ENCODE peak calls at places on chromosome 10, in five cellular contexts. T, E, Q, F and D are unnamed samples.

GRCh38 chr10:79311581-79312407 is 35.5 kb upstream of the PPIF start:
- DNase-seq in F (no peak), Q (no peak), E (no peak), T (no peak), D (no peak)

GRCh38 chr10:68543004-68543918 is 15.9 kb upstream of the SLC25A16 start:
- DNase-seq in T (no peak), Q (no peak), F (peak), E (no peak), D (no peak)

GRCh38 chr10:19629559-19629958 is 186.7 kb upstream of the PLXDC2 start:
- DNase-seq in F (no peak), E (no peak), Q (no peak), T (no peak), D (no peak)

GRCh38 chr10:107144490-107144889 is 20.0 kb downstream of the SORCS1 start:
- DNase-seq in F (no peak), Q (no peak), T (no peak), E (no peak), D (no peak)

GRCh38 chr10:117460846-117461765 is 81.4 kb upstream of the EMX2 start:
- DNase-seq in T (no peak), Q (no peak), F (no peak), E (no peak), D (no peak)

GRCh38 chr10:79053081-79053434 is 15.7 kb upstream of the ZMIZ1 start:
- DNase-seq in F (no peak), Q (no peak), T (no peak), E (no peak), D (no peak)

GRCh38 chr10:112880633-112881530 is 69.2 kb upstream of the TCF7L2 start:
- DNase-seq in T (no peak), F (no peak), Q (no peak), E (no peak), D (no peak)

GRCh38 chr10:33066558-33067236 is 108.7 kb upstream of the ITGB1 start:
- DNase-seq in E (no peak), T (no peak), Q (no peak), F (no peak), D (no peak)

GRCh38 chr10:123512881-123513822 is 153.0 kb upstream of the GPR26 start:
- DNase-seq in E (no peak), F (no peak), T (no peak), Q (no peak), D (no peak)

GRCh38 chr10:8346861-8347260 is 292.4 kb downstream of the GATA3 start:
- DNase-seq in E (no peak), T (no peak), F (no peak), Q (no peak), D (no peak)

GRCh38 chr10:104317195-104318095 is 20.8 kb downstream of the ITPRIP start:
- DNase-seq in T (no peak), E (no peak), Q (no peak), F (no peak), D (no peak)

GRCh38 chr10:21363087-21363752 is 162.3 kb downstream of the SKIDA1 start:
- DNase-seq in F (peak), T (no peak), E (no peak), Q (no peak), D (no peak)

GRCh38 chr10:61730671-61731070 is 67.9 kb downstream of the CABCOCO1 start:
- DNase-seq in F (no peak), Q (no peak), T (no peak), E (no peak), D (no peak)

GRCh38 chr10:87864497-87865059 is 1.2 kb downstream of the PTEN start:
- DNase-seq in E (no peak), T (no peak), Q (no peak), F (no peak), D (no peak)

GRCh38 chr10:122648599-122649428 is 50.8 kb downstream of the C10orf120 start:
- DNase-seq in Q (no peak), E (no peak), T (peak), F (peak), D (peak)

GRCh38 chr10:106535304-106535964 is 629.1 kb downstream of the SORCS1 start:
- DNase-seq in E (no peak), F (no peak), Q (no peak), T (no peak), D (no peak)

GRCh38 chr10:60607409-60607808 is 170.9 kb upstream of the CDK1 start:
- DNase-seq in F (no peak), E (no peak), Q (no peak), T (no peak), D (no peak)

GRCh38 chr10:16673443-16673842 is 143.8 kb downstream of the RSU1 start:
- DNase-seq in F (no peak), E (no peak), Q (no peak), T (no peak), D (no peak)

GRCh38 chr10:123165445-123166072 is 11.4 kb downstream of the BUB3 start:
- DNase-seq in Q (no peak), T (no peak), E (no peak), F (no peak), D (no peak)

GRCh38 chr10:49323171-49323895 is 24.4 kb downstream of the C10orf71 start:
- DNase-seq in T (no peak), Q (no peak), F (no peak), E (no peak), D (no peak)

GRCh38 chr10:92517034-92517655 is 56.7 kb downstream of the IDE start:
- DNase-seq in Q (peak), E (peak), F (peak), T (no peak), D (peak)
- TF ChIP-seq TAF1 in Q (no peak), E (no peak), F (no peak), T (no peak), D (no peak)

DNA sequence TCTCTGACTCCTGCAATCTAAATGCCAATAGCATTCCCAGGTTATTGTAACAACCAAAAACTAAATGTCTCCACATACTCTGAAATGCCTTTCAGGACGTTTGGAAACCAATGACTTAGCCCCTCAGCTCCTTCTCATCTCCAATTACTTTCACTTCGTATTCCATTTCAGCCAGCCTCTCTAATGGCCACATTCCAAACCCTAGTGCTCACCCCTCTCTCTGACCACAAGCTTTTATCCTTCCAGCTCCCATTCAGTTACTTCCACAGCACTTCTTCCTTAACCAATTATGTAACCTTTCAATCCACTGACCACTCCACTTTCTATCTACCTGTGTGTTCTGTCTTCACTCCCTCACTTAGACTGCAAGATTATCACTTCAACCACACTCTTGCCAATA is 4.3 kb downstream of the NOC3L start:
- DNase-seq in E (no peak), F (peak), T (peak), Q (no peak), D (no peak)
- TF ChIP-seq TAF1 in E (no peak), F (no peak), T (no peak), Q (no peak), D (no peak)

GRCh38 chr10:44386546-44387052 is 1.7 kb upstream of the CXCL12 start:
- DNase-seq in E (no peak), Q (peak), F (peak), T (no peak), D (peak)
- TF ChIP-seq TAF1 in E (no peak), Q (no peak), F (no peak), T (no peak), D (no peak)

DNA sequence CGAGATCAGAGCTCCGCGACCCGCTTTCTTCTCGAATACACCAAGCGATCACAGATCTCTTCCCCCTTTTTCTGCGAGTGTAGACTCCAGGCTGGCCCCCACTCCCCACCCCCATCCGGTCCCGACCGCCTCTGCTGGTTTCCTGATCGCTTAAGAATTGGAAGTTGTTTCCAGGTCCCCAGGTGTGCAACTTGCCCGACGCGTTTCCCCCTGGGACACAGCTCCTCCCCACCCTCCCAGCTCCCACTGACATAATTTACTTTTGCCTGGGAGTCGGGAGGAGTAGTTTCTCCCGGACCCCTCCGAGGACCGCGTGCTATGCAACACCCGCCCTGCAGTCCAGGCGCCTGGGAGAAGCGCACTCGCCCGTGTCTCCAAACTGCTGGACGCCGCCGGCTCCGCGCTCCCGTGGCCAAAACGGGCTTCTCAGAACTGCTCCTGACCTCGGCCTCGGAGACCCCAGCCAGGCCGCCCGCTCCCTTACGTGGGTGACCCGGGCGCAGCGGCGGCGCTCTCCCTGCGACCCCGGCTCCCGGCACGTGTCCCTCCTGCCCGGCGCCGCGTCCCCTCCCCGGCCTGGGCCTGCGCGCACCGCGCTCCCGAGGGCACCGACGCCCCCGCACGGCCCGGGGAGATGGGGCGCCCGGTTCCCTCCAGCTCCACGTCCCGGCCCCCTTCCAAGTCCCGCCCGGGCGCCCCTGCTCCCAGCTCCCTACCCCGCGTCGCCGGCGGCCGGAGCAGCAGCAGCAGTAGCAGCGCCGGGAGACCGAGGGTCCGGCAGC is 463 bp downstream of the IL15RA start:
- DNase-seq in Q (no peak), T (no peak), E (no peak), F (no peak), D (no peak)
- TF ChIP-seq TAF1 in Q (no peak), T (no peak), E (no peak), F (no peak), D (peak)

GRCh38 chr10:89404082-89404481 is 10.3 kb upstream of the IFIT5 start:
- DNase-seq in Q (no peak), F (no peak), E (no peak), T (no peak), D (no peak)
- TF ChIP-seq TAF1 in Q (no peak), F (no peak), E (no peak), T (no peak), D (no peak)

DNA sequence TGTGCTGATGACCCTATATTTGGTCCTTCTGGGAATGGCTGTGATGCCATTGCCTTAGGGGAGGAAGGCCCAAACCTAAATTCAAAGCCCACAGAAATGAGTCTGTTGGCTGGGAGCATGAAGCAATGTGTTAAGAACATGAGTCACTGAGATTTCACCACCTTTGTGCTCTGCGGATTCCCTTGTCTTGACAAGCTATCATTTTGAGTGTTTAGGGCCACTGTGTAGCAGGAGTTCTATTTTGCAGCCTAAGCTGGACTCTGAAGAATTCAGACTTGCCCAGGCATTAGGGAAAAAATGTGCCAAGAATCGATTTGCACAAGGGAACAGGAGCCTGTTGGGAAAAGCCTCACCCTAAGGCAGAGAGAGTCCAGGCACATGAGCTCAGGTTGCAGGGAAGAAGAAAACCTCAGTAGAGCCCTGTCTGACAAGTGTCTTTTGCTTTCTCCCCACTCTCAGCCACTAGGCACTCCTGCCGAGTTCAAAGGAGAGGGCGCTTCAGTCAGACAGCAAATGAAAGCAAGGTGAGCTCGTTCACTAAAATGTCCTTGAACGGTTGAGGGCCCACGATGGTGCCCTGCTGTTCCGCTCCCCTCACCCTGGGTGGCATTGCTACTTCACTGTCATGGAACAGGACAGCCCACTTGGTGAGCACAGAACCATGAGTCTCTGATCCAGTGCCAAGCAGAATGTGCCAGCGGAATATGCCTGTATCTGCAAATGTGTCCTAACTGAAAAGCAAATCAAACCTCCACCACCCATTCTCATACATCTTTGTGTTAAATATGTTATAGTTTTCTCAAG is 93.6 kb downstream of the PRLHR start:
- DNase-seq in F (no peak), E (no peak), Q (no peak), T (no peak), D (no peak)
- TF ChIP-seq TAF1 in F (no peak), E (no peak), Q (no peak), T (no peak), D (no peak)

GRCh38 chr10:35453855-35454532 is 117.7 kb downstream of the CCNY start:
- DNase-seq in E (no peak), F (peak), T (no peak), Q (no peak), D (no peak)
- TF ChIP-seq TAF1 in E (no peak), F (no peak), T (no peak), Q (no peak), D (no peak)

DNA sequence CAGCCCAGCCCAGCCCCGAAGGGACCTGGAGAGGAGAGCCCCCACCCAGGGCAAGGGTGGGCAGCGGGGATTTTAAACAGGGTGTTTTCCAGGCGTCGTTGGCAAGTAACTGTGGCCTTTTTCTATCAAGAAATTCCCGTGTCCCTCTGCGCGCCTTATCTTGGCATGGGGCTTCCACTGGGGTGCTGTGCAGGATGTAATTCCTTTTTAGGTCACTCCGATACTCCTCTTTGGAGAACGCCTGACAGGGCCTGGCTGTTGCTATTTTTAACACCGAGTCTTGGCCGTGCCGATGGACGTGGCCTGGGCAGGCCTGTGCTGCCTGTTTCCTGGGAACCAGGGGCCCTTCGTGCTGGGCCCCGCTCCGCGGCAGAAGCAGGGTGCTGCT is 93.8 kb downstream of the INPP5A start:
- DNase-seq in E (no peak), F (no peak), Q (no peak), T (no peak), D (no peak)
- TF ChIP-seq TAF1 in E (no peak), F (no peak), Q (no peak), T (no peak), D (no peak)